ENCODE peak calls at places on chromosomes 6 and 20, in five cellular contexts. G is upper lobe of right lung; R is CD8-positive, alpha-beta T cell; H is mesendoderm; U is aorta. E is an unnamed sample. For H3K36me3 and H3K4me1, the result is how much of the 10 kb centered on the place peaks cover.

GRCh38 chr6:44249082-44249748 is 2.3 kb downstream of the HSP90AB1 start:
- DNase-seq in R (no peak), U (peak), G (no peak), H (no peak), E (no peak)

GRCh38 chr6:105522626-105523322 is 119.9 kb upstream of the PREP start:
- DNase-seq in R (no peak), U (no peak), G (no peak), H (peak), E (no peak)

GRCh38 chr6:121666809-121667208 is 231.4 kb downstream of the GJA1 start:
- DNase-seq in R (no peak), G (no peak), U (no peak), H (peak), E (no peak)

GRCh38 chr6:157997893-157998608 is 16.4 kb downstream of the SYNJ2 start:
- DNase-seq in U (peak), R (no peak), H (no peak), G (no peak), E (peak)

GRCh38 chr20:47753571-47754120 is 31.6 kb downstream of the SULF2 start:
- DNase-seq in G (no peak), R (no peak), H (no peak), U (no peak), E (no peak)

GRCh38 chr20:12591949-12592470 is 416.8 kb upstream of the SPTLC3 start:
- DNase-seq in G (no peak), R (no peak), H (peak), U (no peak), E (no peak)

GRCh38 chr6:90326404-90327057 is 29.9 kb upstream of the BACH2 start:
- DNase-seq in H (no peak), G (no peak), R (no peak), U (no peak), E (no peak)

GRCh38 chr20:10861619-10862018 is 187.8 kb upstream of the JAG1 start:
- DNase-seq in R (no peak), U (no peak), H (no peak), G (no peak), E (no peak)

GRCh38 chr6:10643214-10643641 is 51.2 kb downstream of the C6orf52 start:
- DNase-seq in G (no peak), H (no peak), R (no peak), U (no peak), E (no peak)

GRCh38 chr6:138250053-138250452 is 31.8 kb upstream of the PBOV1 start:
- DNase-seq in G (no peak), R (no peak), H (no peak), U (no peak), E (no peak)
- H3K36me3 ChIP-seq in G (under half), R (under half), H (under half), U (under half), E (under half)

GRCh38 chr6:22153384-22154158 is 143.3 kb downstream of the PRL start:
- DNase-seq in R (no peak), G (no peak), H (no peak), U (no peak), E (no peak)
- H3K4me1 ChIP-seq in R (under half), G (under half), H (under half), U (under half), E (under half)

GRCh38 chr20:37243937-37244571 is 17.6 kb downstream of the GHRH start:
- DNase-seq in R (no peak), G (no peak), U (no peak), H (no peak), E (no peak)
- H3K36me3 ChIP-seq in R (under half), G (under half), U (under half), H (under half), E (under half)

GRCh38 chr6:2865270-2866182 is 23.9 kb upstream of the SERPINB1 start:
- DNase-seq in U (no peak), G (no peak), R (no peak), H (peak), E (no peak)
- H3K4me1 ChIP-seq in U (under half), G (under half), R (under half), H (under half), E (under half)

E was measured in RWPE2.